ENCODE peak calls at places on chromosomes 7 and 10, in six cellular contexts. L is stimulated activated CD4-positive, alpha-beta T cell treated with anti-CD3 and anti-CD28 coated beads, Interleukin-4, amount 100 ng/mL, for 1 hour; C is adrenal gland; O is osteoblast; U is NCI-H1417; H is LoVo. F is an unnamed sample.

GRCh38 chr7:38862666-38863065 is 46.3 kb downstream of the VPS41 start:
- DNase-seq in H (no peak), O (no peak), U (peak), L (no peak), C (no peak), F (no peak)

GRCh38 chr7:54841772-54842707 is 83.0 kb upstream of the SEC61G start:
- DNase-seq in C (peak), H (peak), L (no peak), O (no peak), U (no peak), F (peak)

GRCh38 chr10:69045441-69046300 is 42.2 kb upstream of the SRGN start:
- DNase-seq in U (no peak), H (no peak), O (no peak), C (no peak), L (no peak), F (no peak)

GRCh38 chr10:51821045-51821444 is 121.7 kb upstream of the CSTF2T start:
- DNase-seq in U (no peak), H (no peak), L (no peak), C (no peak), O (no peak), F (no peak)

GRCh38 chr7:14854471-14854870 is 48.1 kb downstream of the DGKB start:
- DNase-seq in U (no peak), H (no peak), O (no peak), C (no peak), L (no peak), F (no peak)

GRCh38 chr10:101014230-101014884 is 14.7 kb downstream of the LZTS2 start:
- DNase-seq in U (peak), O (peak), H (peak), C (peak), L (peak), F (peak)

GRCh38 chr7:29487424-29487823 is 76.2 kb upstream of the PRR15 start:
- DNase-seq in U (no peak), L (no peak), O (no peak), C (no peak), H (no peak), F (no peak)

GRCh38 chr7:147483634-147484292 is 1106.8 kb upstream of the C7orf33 start:
- DNase-seq in U (peak), O (peak), L (no peak), H (no peak), C (no peak), F (no peak)

GRCh38 chr10:73217628-73218027 is 29.4 kb downstream of the DNAJC9 start:
- DNase-seq in U (no peak), H (no peak), L (no peak), C (no peak), O (no peak), F (no peak)

F was measured in psoas muscle.